ENCODE peak calls at places on chromosomes 2 and 18, in seven cellular contexts. Q, Y, I, S, B, X and Z are unnamed samples.

GRCh38 chr2:109531221-109531620 is 82.5 kb downstream of the SEPTIN10 start:
- DNase-seq in X (no peak), Y (no peak), B (no peak), Q (no peak), I (no peak), S (peak), Z (no peak)

GRCh38 chr2:107002735-107003134 is 116.8 kb upstream of the ST6GAL2 start:
- DNase-seq in Q (no peak), B (no peak), Y (no peak), X (no peak), S (no peak), I (no peak), Z (no peak)

GRCh38 chr2:118987886-118988285 is 45.9 kb downstream of the MARCO start:
- DNase-seq in I (no peak), S (no peak), Y (no peak), B (no peak), X (no peak), Q (peak), Z (no peak)

GRCh38 chr2:147711031-147711430 is 133.8 kb upstream of the ACVR2A start:
- DNase-seq in Q (no peak), I (no peak), Y (no peak), X (no peak), S (no peak), B (no peak), Z (no peak)

GRCh38 chr2:20604401-20604911 is 46.4 kb downstream of the HS1BP3 start:
- DNase-seq in X (no peak), Y (no peak), I (no peak), S (peak), B (no peak), Q (no peak), Z (no peak)

GRCh38 chr2:120910956-120911951 is 175.6 kb downstream of the GLI2 start:
- DNase-seq in Y (no peak), B (no peak), Q (peak), S (no peak), I (no peak), X (no peak), Z (no peak)

GRCh38 chr18:24987271-24987932 is 364.6 kb downstream of the ZNF521 start:
- DNase-seq in X (peak), I (no peak), B (no peak), Y (no peak), S (no peak), Q (no peak), Z (no peak)

GRCh38 chr2:43127208-43127940 is 99.0 kb downstream of the ZFP36L2 start:
- DNase-seq in I (peak), Q (no peak), Y (peak), B (no peak), X (no peak), S (peak), Z (peak)

GRCh38 chr18:45562567-45563479 is 52.5 kb upstream of the SLC14A2 start:
- DNase-seq in Y (no peak), S (peak), Q (no peak), I (no peak), X (no peak), B (no peak), Z (no peak)

GRCh38 chr2:209523041-209523740 is 99.3 kb downstream of the MAP2 start:
- DNase-seq in B (no peak), Q (no peak), Y (no peak), S (no peak), I (no peak), X (no peak), Z (no peak)

GRCh38 chr2:11697103-11697871 is 27.3 kb upstream of the NTSR2 start:
- DNase-seq in S (no peak), B (no peak), I (no peak), Y (no peak), Q (peak), X (no peak), Z (no peak)

GRCh38 chr2:24123212-24124002 is at the start of the genes FAM228B and PFN4:
- DNase-seq in I (peak), S (peak), X (peak), Q (peak), B (peak), Y (peak), Z (peak)

GRCh38 chr2:183185534-183185933 is 61.3 kb downstream of the NUP35 start:
- DNase-seq in B (no peak), S (no peak), Q (no peak), I (no peak), X (no peak), Y (no peak), Z (no peak)

GRCh38 chr18:62407660-62408059 is 82.5 kb downstream of the TNFRSF11A start:
- DNase-seq in S (no peak), B (no peak), I (no peak), Y (no peak), Q (no peak), X (no peak), Z (no peak)

GRCh38 chr18:43420950-43421349 is 143.7 kb upstream of the SYT4 start:
- DNase-seq in X (no peak), I (no peak), Q (no peak), Y (peak), S (no peak), B (no peak), Z (no peak)

GRCh38 chr2:85397925-85398331 is 12.2 kb downstream of the CAPG start:
- DNase-seq in S (peak), I (no peak), Y (no peak), X (no peak), B (no peak), Q (no peak), Z (no peak)

GRCh38 chr2:68388772-68389171 is 23.7 kb downstream of the PLEK start:
- DNase-seq in S (no peak), Y (no peak), I (no peak), X (no peak), Q (no peak), B (no peak), Z (no peak)

GRCh38 chr2:40165503-40165867 is 286.4 kb downstream of the SLC8A1 start:
- DNase-seq in X (no peak), Q (no peak), B (no peak), I (no peak), S (no peak), Y (no peak), Z (no peak)

GRCh38 chr18:10038268-10038667 is 124.5 kb downstream of the VAPA start:
- DNase-seq in B (no peak), S (no peak), Q (no peak), Y (no peak), I (no peak), X (no peak), Z (no peak)

GRCh38 chr2:206915136-206915535 is 24.2 kb upstream of the CPO start:
- DNase-seq in Y (no peak), B (no peak), S (no peak), X (no peak), Q (peak), I (no peak), Z (no peak)

GRCh38 chr18:25737710-25738251 is 352.6 kb downstream of the SS18 start:
- DNase-seq in X (peak), I (no peak), Q (no peak), S (no peak), B (no peak), Y (no peak), Z (no peak)

GRCh38 chr2:234814366-234814765 is 137.5 kb upstream of the SH3BP4 start:
- DNase-seq in I (no peak), Y (peak), X (no peak), S (no peak), B (no peak), Q (no peak), Z (no peak)

GRCh38 chr2:221836091-221836490 is 264.0 kb upstream of the EPHA4 start:
- DNase-seq in B (no peak), Y (no peak), Q (no peak), X (no peak), S (no peak), I (no peak), Z (no peak)

GRCh38 chr2:5685225-5685624 is 7.0 kb upstream of the SOX11 start:
- DNase-seq in X (no peak), Y (peak), B (no peak), Q (no peak), I (no peak), S (no peak), Z (no peak)

GRCh38 chr2:66252002-66252545 is 182.9 kb upstream of the MEIS1 start:
- DNase-seq in Y (no peak), B (no peak), X (no peak), I (no peak), S (no peak), Q (no peak), Z (no peak)

GRCh38 chr2:188326669-188327301 is 35.1 kb downstream of the GULP1 start:
- DNase-seq in S (no peak), B (no peak), Q (no peak), X (peak), I (no peak), Y (no peak), Z (no peak)